ENCODE peak calls at places on chromosome 9, in seven cellular contexts. H, X, V, B, W, T and K are unnamed samples.

GRCh38 chr9:115109486-115109885 is 8.5 kb downstream of the TNC start:
- DNase-seq in H (no peak), X (no peak), V (peak), B (no peak), W (no peak), T (no peak), K (no peak)

GRCh38 chr9:136352682-136353081 is 10.9 kb downstream of the DNLZ start:
- DNase-seq in H (peak), X (no peak), V (no peak), B (no peak), W (no peak), T (no peak), K (no peak)

GRCh38 chr9:92664394-92665152 is 5.4 kb downstream of the IPPK start:
- DNase-seq in H (no peak), X (no peak), V (no peak), B (peak), W (no peak), T (no peak), K (peak)

GRCh38 chr9:99092643-99093491 is 12.0 kb upstream of the TGFBR1 start:
- DNase-seq in H (no peak), X (no peak), V (no peak), B (peak), W (no peak), T (no peak), K (no peak)

GRCh38 chr9:70420267-70421019 is 6.0 kb upstream of the KLF9 start:
- DNase-seq in H (peak), X (no peak), V (peak), B (peak), W (peak), T (peak), K (no peak)

GRCh38 chr9:114437401-114437893 is 49.7 kb upstream of the AKNA start:
- DNase-seq in H (no peak), X (no peak), V (no peak), B (no peak), W (no peak), T (no peak), K (no peak)

GRCh38 chr9:38311382-38312270 is 80.9 kb upstream of the ALDH1B1 start:
- DNase-seq in H (no peak), X (no peak), V (no peak), B (no peak), W (no peak), T (no peak), K (no peak)

GRCh38 chr9:13427587-13427986 is 148.1 kb upstream of the MPDZ start:
- DNase-seq in H (no peak), X (no peak), V (no peak), B (no peak), W (no peak), T (no peak), K (no peak)

GRCh38 chr9:99127372-99128132 is 22.6 kb downstream of the TGFBR1 start:
- DNase-seq in H (no peak), X (no peak), V (no peak), B (no peak), W (no peak), T (no peak), K (no peak)

GRCh38 chr9:32672478-32672877 is 37.0 kb upstream of the TAF1L start:
- DNase-seq in H (no peak), X (no peak), V (no peak), B (no peak), W (no peak), T (no peak), K (no peak)

GRCh38 chr9:127640908-127641545 is 28.9 kb downstream of the STXBP1 start:
- DNase-seq in H (no peak), X (no peak), V (no peak), B (no peak), W (no peak), T (no peak), K (no peak)

GRCh38 chr9:137534256-137535119 is 15.7 kb downstream of the PNPLA7 start:
- DNase-seq in H (no peak), X (no peak), V (no peak), B (no peak), W (no peak), T (peak), K (no peak)

GRCh38 chr9:136859821-136860269 is 6.3 kb downstream of the EDF1 start:
- DNase-seq in H (no peak), X (no peak), V (no peak), B (no peak), W (peak), T (no peak), K (no peak)

GRCh38 chr9:115548826-115549225 is 430.9 kb upstream of the TNC start:
- DNase-seq in H (no peak), X (no peak), V (no peak), B (no peak), W (no peak), T (no peak), K (no peak)

GRCh38 chr9:2055203-2055658 is 40.1 kb downstream of the SMARCA2 start:
- DNase-seq in H (no peak), X (peak), V (no peak), B (no peak), W (no peak), T (no peak), K (no peak)

GRCh38 chr9:90142580-90142979 is 500.0 kb downstream of the DIRAS2 start:
- DNase-seq in H (no peak), X (no peak), V (no peak), B (peak), W (no peak), T (peak), K (no peak)

GRCh38 chr9:105993051-105993854 is 298.9 kb downstream of the TMEM38B start:
- DNase-seq in H (no peak), X (no peak), V (no peak), B (no peak), W (no peak), T (no peak), K (no peak)

GRCh38 chr9:76419782-76420380 is 25.7 kb upstream of the RFK start:
- DNase-seq in H (no peak), X (no peak), V (no peak), B (no peak), W (no peak), T (no peak), K (no peak)

GRCh38 chr9:121021294-121021693 is 28.8 kb downstream of the C5 start:
- DNase-seq in H (peak), X (no peak), V (no peak), B (no peak), W (no peak), T (no peak), K (no peak)

GRCh38 chr9:6788175-6789016 is 30.6 kb downstream of the KDM4C start:
- DNase-seq in H (no peak), X (no peak), V (no peak), B (no peak), W (no peak), T (peak), K (no peak)

GRCh38 chr9:35726876-35727438 is 5.0 kb downstream of the TLN1 start:
- DNase-seq in H (no peak), X (no peak), V (no peak), B (peak), W (no peak), T (no peak), K (no peak)

GRCh38 chr9:126861707-126862460 is 1.4 kb downstream of the ZBTB34 start:
- DNase-seq in H (no peak), X (no peak), V (no peak), B (no peak), W (no peak), T (no peak), K (no peak)

GRCh38 chr9:107016383-107016782 is 153.4 kb downstream of the ZNF462 start:
- DNase-seq in H (no peak), X (no peak), V (no peak), B (no peak), W (no peak), T (no peak), K (no peak)

GRCh38 chr9:110942522-110942921 is 95.7 kb downstream of the LPAR1 start:
- DNase-seq in H (no peak), X (no peak), V (no peak), B (no peak), W (no peak), T (no peak), K (no peak)

GRCh38 chr9:98172604-98173003 is 19.8 kb downstream of the CORO2A start:
- DNase-seq in H (no peak), X (no peak), V (no peak), B (no peak), W (no peak), T (peak), K (no peak)

GRCh38 chr9:5870691-5871090 is 20.0 kb upstream of the MLANA start:
- DNase-seq in H (no peak), X (no peak), V (no peak), B (no peak), W (peak), T (peak), K (no peak)

GRCh38 chr9:100216178-100216787 is 117.2 kb downstream of the INVS start:
- DNase-seq in H (no peak), X (peak), V (no peak), B (peak), W (no peak), T (peak), K (no peak)

GRCh38 chr9:115891929-115892328 is 261.7 kb upstream of the PAPPA start:
- DNase-seq in H (no peak), X (no peak), V (no peak), B (no peak), W (no peak), T (no peak), K (no peak)

GRCh38 chr9:35500130-35500748 is 10.3 kb downstream of the RUSC2 start:
- DNase-seq in H (no peak), X (no peak), V (no peak), B (no peak), W (no peak), T (no peak), K (no peak)

GRCh38 chr9:110316255-110316921 is 21.3 kb downstream of the TXNDC8 start:
- DNase-seq in H (no peak), X (no peak), V (no peak), B (no peak), W (no peak), T (no peak), K (no peak)

GRCh38 chr9:38319496-38320173 is 72.9 kb upstream of the ALDH1B1 start:
- DNase-seq in H (no peak), X (no peak), V (no peak), B (no peak), W (no peak), T (no peak), K (no peak)

GRCh38 chr9:95696701-95697100 is 178.8 kb upstream of the ERCC6L2 start:
- DNase-seq in H (no peak), X (no peak), V (no peak), B (no peak), W (no peak), T (no peak), K (no peak)

GRCh38 chr9:8719833-8720486 is 920.4 kb upstream of the DMAC1 start:
- DNase-seq in H (no peak), X (no peak), V (no peak), B (no peak), W (no peak), T (no peak), K (no peak)

GRCh38 chr9:137606005-137606601 is 617 bp downstream of the ARRDC1 start:
- DNase-seq in H (no peak), X (no peak), V (no peak), B (no peak), W (no peak), T (peak), K (no peak)

GRCh38 chr9:20524776-20525175 is 97.5 kb downstream of the MLLT3 start:
- DNase-seq in H (no peak), X (no peak), V (no peak), B (no peak), W (no peak), T (no peak), K (no peak)
- TF ChIP-seq CTCF in H (no peak), X (peak), V (no peak), B (peak), W (peak), T (no peak), K (peak)

DNA sequence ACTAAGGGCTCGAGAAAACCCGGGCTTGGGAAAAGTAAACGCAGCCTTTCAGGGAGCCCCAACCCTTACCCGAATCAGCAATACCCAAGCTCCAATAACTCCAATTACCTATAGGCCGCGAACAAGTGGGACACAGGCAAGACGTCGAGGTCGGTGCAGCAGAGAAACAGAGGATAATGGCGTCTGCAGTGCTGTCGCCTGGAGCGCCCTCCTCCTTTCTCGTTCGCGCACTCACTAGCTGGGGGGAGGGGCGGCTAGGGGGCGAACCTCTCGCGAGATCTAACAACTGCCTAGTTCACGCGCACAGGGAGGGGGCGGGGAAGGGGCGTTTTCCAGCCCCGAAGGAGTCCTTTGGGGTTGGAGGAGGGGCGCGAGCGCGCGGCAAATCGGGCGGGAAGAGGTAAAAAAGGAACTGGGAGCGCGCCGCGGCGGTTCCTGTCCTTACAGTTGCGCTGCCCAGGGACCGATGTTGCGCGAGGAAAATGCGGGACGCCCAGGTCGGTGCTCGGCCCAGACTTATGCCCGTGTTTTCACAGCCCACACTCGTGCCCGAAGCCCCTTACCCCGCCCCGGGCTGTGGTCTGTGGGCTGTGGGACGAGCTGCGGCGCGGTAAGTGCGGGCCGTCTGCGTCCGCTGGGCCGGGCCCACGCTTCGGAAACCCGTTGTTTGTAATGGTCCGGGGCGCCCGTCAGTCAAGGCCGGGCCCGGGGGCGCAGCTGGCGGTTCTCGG is at the start of gene RMI1:
- DNase-seq in H (peak), X (peak), V (peak), B (peak), W (peak), T (peak), K (peak)
- TF ChIP-seq CTCF in H (peak), X (no peak), V (peak), B (no peak), W (no peak), T (no peak), K (peak)

GRCh38 chr9:131125288-131126058 is at the start of gene NUP214:
- DNase-seq in H (peak), X (peak), V (peak), B (peak), W (peak), T (peak), K (peak)
- TF ChIP-seq CTCF in H (no peak), X (no peak), V (no peak), B (no peak), W (no peak), T (no peak), K (no peak)

DNA sequence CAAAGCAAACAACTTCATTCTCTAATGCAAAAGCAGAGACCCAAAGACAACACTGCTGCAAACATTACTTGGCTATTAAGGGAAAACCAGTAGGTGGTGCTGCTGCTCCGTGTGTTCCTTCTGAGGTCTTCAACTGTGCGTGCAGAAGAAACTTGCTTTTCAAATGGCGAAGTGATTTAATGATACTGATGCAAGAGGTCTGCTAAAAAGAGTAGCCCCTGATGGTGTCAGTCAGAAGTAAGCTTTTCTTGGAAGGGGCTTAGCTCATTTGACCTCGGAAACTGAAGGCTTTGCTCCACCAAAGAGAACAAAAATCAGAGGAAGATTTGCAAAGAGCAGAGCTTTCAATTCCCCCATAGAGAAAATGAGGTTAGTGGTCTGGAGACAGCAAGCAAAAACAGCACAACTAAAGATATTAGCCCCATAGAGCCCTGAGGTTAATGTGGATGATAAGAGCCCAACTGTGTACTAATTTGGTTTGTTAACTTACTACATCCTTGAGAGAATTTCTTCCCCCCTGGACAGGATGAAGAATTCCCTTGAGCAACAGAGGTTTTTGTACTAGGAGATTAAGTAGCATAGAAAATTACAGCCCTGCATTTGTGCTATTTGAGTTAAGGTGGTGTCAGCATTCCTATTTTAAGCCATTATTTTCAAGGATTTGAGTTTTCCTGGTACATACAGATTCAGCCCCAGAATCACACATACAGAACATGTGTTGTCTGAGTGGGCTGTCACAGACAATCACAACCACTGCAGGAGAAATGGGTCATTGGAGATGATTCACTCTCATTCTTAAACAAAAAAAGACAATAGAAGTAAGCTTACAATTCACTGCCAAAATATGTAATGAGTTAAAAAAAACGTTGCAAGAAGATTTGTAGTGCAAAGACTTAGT is 153.2 kb upstream of the C9orf72 start:
- DNase-seq in H (peak), X (peak), V (peak), B (peak), W (peak), T (peak), K (no peak)
- TF ChIP-seq CTCF in H (peak), X (peak), V (peak), B (peak), W (peak), T (peak), K (peak)

GRCh38 chr9:79432485-79432884 is 139.3 kb upstream of the TLE4 start:
- DNase-seq in H (no peak), X (no peak), V (no peak), B (no peak), W (no peak), T (no peak), K (no peak)
- TF ChIP-seq CTCF in H (no peak), X (no peak), V (no peak), B (no peak), W (no peak), T (no peak), K (peak)

DNA sequence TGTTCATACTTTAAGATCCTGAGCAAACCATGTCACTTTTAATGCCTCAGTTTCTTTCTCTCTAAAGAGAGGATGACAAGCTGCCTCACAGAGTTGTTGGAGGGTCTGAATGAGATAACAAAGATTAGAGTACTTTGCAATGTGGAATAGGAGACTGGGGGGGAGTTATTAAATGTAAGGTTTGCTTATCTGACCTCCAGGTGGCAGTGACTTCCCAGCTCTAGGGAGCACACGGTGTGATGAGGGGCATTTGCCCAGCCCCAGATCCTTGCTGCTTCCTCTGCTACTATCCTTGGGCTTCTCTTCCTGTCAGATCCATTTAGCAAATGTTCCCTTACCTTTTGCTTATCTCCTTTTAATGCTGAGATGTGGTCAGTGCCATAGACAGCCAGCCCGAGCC is 30.7 kb downstream of the ENHO start:
- DNase-seq in H (no peak), X (no peak), V (no peak), B (no peak), W (no peak), T (no peak), K (no peak)
- TF ChIP-seq CTCF in H (no peak), X (no peak), V (no peak), B (no peak), W (no peak), T (no peak), K (no peak)